ENCODE peak calls at places on chromosomes 7 and 10, in ten cellular contexts. W is gastrocnemius medialis; D is left colon; N is central memory CD8-positive, alpha-beta T cell; K is activated naive CD8-positive, alpha-beta T cell treated with anti-CD3 and anti-CD28 coated beads, Interleukin-2, amount 10 ng/mL, durations not matched to agents 7 days and 5 days; R is CD4-positive, CD25-positive, alpha-beta regulatory T cell; F is psoas muscle; G is heart right ventricle; L is aorta; I is left lung. Z is an unnamed sample.
A peak's percentile ranks its signal among the peaks of the same experiment; 100 is the strongest.

GRCh38 chr7:51070163-51070562 is 246.4 kb downstream of the COBL start:
- ATAC-seq in W (no peak), D (no peak), N (no peak), K (no peak), R (no peak), F (no peak), G (no peak), L (no peak), I (peak; percentile 49), Z (no peak)

GRCh38 chr7:130938661-130939060 is 204.7 kb upstream of the KLF14 start:
- ATAC-seq in W (no peak), D (no peak), N (peak; percentile 87), K (no peak), R (peak; percentile 87), F (no peak), G (no peak), L (no peak), I (no peak), Z (no peak)

GRCh38 chr7:33764752-33765451 is 140.4 kb upstream of the BMPER start:
- ATAC-seq in W (no peak), D (peak; percentile 46), N (no peak), K (no peak), R (no peak), F (no peak), G (no peak), L (peak; percentile 63), I (peak; percentile 60), Z (peak; percentile 37)

GRCh38 chr10:6283632-6284031 is 80.9 kb downstream of the PFKFB3 start:
- ATAC-seq in W (no peak), D (no peak), N (no peak), K (no peak), R (no peak), F (no peak), G (no peak), L (no peak), I (no peak), Z (no peak)

GRCh38 chr10:95526066-95526465 is 35.1 kb downstream of the SORBS1 start:
- ATAC-seq in W (no peak), D (no peak), N (no peak), K (no peak), R (no peak), F (no peak), G (no peak), L (no peak), I (no peak), Z (no peak)

GRCh38 chr10:14700551-14700950 is 74.1 kb downstream of the FAM107B start:
- ATAC-seq in W (no peak), D (no peak), N (no peak), K (no peak), R (no peak), F (no peak), G (no peak), L (no peak), I (no peak), Z (no peak)

GRCh38 chr7:80499350-80499955 is 12.4 kb downstream of the GNAT3 start:
- ATAC-seq in W (peak; percentile 94), D (no peak), N (no peak), K (no peak), R (no peak), F (peak; percentile 94), G (peak; percentile 75), L (peak; percentile 66), I (peak; percentile 98), Z (peak; percentile 57)

GRCh38 chr7:36863901-36864701 is 139.8 kb upstream of the AOAH start:
- ATAC-seq in W (no peak), D (no peak), N (peak; percentile 70), K (peak; percentile 47), R (no peak), F (no peak), G (no peak), L (peak; percentile 46), I (no peak), Z (no peak)

GRCh38 chr10:122258136-122259074 is 12.7 kb upstream of the BTBD16 start:
- ATAC-seq in W (no peak), D (peak; percentile 11), N (no peak), K (no peak), R (no peak), F (peak; percentile 16), G (peak; percentile 43), L (no peak), I (peak; percentile 43), Z (peak; percentile 61)

GRCh38 chr7:36880108-36880507 is 155.8 kb upstream of the AOAH start:
- ATAC-seq in W (no peak), D (no peak), N (no peak), K (no peak), R (no peak), F (no peak), G (no peak), L (no peak), I (no peak), Z (no peak)

GRCh38 chr10:13528138-13528874 is 508 bp downstream of the BEND7 start:
- ATAC-seq in W (peak; percentile 68), D (peak; percentile 73), N (no peak), K (no peak), R (no peak), F (peak; percentile 52), G (no peak), L (no peak), I (peak; percentile 7), Z (no peak)

GRCh38 chr7:129643545-129644170 is 32.1 kb downstream of the NRF1 start:
- ATAC-seq in W (no peak), D (no peak), N (no peak), K (no peak), R (no peak), F (no peak), G (peak; percentile 67), L (no peak), I (peak; percentile 55), Z (no peak)

GRCh38 chr10:49619613-49620012 is 5.8 kb downstream of the CHAT start:
- ATAC-seq in W (no peak), D (no peak), N (no peak), K (no peak), R (no peak), F (no peak), G (no peak), L (no peak), I (no peak), Z (no peak)

GRCh38 chr10:26621889-26622681 is 75.4 kb upstream of the PDSS1 start:
- ATAC-seq in W (no peak), D (peak; percentile 91), N (no peak), K (peak; percentile 52), R (peak; percentile 18), F (no peak), G (no peak), L (no peak), I (peak; percentile 93), Z (peak; percentile 53)

GRCh38 chr10:106941297-106942034 is 223.0 kb downstream of the SORCS1 start:
- ATAC-seq in W (no peak), D (no peak), N (no peak), K (no peak), R (no peak), F (no peak), G (no peak), L (no peak), I (peak; percentile 54), Z (no peak)

GRCh38 chr7:38630720-38631673 is at the start of gene AMPH:
- ATAC-seq in W (peak; percentile 14), D (no peak), N (no peak), K (peak; percentile 30), R (no peak), F (peak; percentile 37), G (peak; percentile 88), L (peak; percentile 88), I (peak; percentile 81), Z (peak; percentile 85)

GRCh38 chr10:93813507-93814465 is 56.0 kb downstream of the LGI1 start:
- ATAC-seq in W (peak; percentile 87), D (peak; percentile 86), N (no peak), K (no peak), R (no peak), F (peak; percentile 88), G (peak; percentile 84), L (peak; percentile 61), I (peak; percentile 91), Z (peak; percentile 51)

GRCh38 chr7:143396625-143397556 is 11.8 kb downstream of the EPHA1 start:
- ATAC-seq in W (peak; percentile 20), D (no peak), N (no peak), K (no peak), R (no peak), F (no peak), G (no peak), L (no peak), I (peak; percentile 18), Z (no peak)

GRCh38 chr10:100688201-100688600 is 57.2 kb upstream of the PAX2 start:
- ATAC-seq in W (no peak), D (no peak), N (no peak), K (no peak), R (no peak), F (no peak), G (no peak), L (no peak), I (no peak), Z (no peak)

GRCh38 chr10:33190406-33190805 is 144.1 kb downstream of the NRP1 start:
- ATAC-seq in W (no peak), D (no peak), N (no peak), K (no peak), R (no peak), F (no peak), G (no peak), L (no peak), I (no peak), Z (no peak)

GRCh38 chr10:49079072-49079471 is 36.2 kb downstream of the VSTM4 start:
- ATAC-seq in W (no peak), D (no peak), N (no peak), K (no peak), R (no peak), F (no peak), G (no peak), L (no peak), I (no peak), Z (no peak)

GRCh38 chr10:68542046-68542445 is 14.7 kb upstream of the SLC25A16 start:
- ATAC-seq in W (peak; percentile 20), D (no peak), N (no peak), K (no peak), R (no peak), F (peak; percentile 44), G (no peak), L (no peak), I (peak; percentile 51), Z (no peak)

GRCh38 chr7:23349484-23350157 is 50.5 kb downstream of the MALSU1 start:
- ATAC-seq in W (no peak), D (no peak), N (no peak), K (no peak), R (no peak), F (no peak), G (no peak), L (no peak), I (no peak), Z (no peak)

GRCh38 chr7:47180268-47180826 is 401.6 kb downstream of the TNS3 start:
- ATAC-seq in W (peak; percentile 56), D (peak; percentile 73), N (no peak), K (no peak), R (no peak), F (peak; percentile 78), G (peak; percentile 44), L (peak; percentile 76), I (peak; percentile 78), Z (peak; percentile 67)

GRCh38 chr10:125134916-125135770 is 25.2 kb downstream of the CTBP2 start:
- ATAC-seq in W (no peak), D (peak; percentile 31), N (no peak), K (no peak), R (no peak), F (no peak), G (no peak), L (no peak), I (no peak), Z (no peak)

GRCh38 chr10:71708897-71709882 is 10.4 kb downstream of the C10orf105 start:
- ATAC-seq in W (no peak), D (peak; percentile 65), N (no peak), K (no peak), R (no peak), F (no peak), G (no peak), L (no peak), I (no peak), Z (no peak)

GRCh38 chr10:21797984-21798765 is 205.4 kb downstream of the DNAJC1 start:
- ATAC-seq in W (no peak), D (no peak), N (peak; percentile 91), K (peak; percentile 87), R (peak; percentile 78), F (no peak), G (no peak), L (no peak), I (no peak), Z (no peak)

GRCh38 chr7:29091121-29091601 is 55.2 kb downstream of the CPVL start:
- ATAC-seq in W (no peak), D (no peak), N (no peak), K (peak; percentile 43), R (no peak), F (no peak), G (no peak), L (peak; percentile 74), I (peak; percentile 61), Z (peak; percentile 48)